ENCODE peak calls at places on chromosomes 3 and 15, in four cellular contexts. D is psoas muscle, S is tibial nerve, A is esophagus squamous epithelium. P is an unnamed sample.

GRCh38 chr3:59818033-59818936 is 768.5 kb upstream of the CFAP20DC start:
- DNase-seq in D (peak; percentile 83), S (peak; percentile 86), A (no peak), P (peak; percentile 54)

GRCh38 chr15:80308002-80308401 is 56.0 kb upstream of the CTXND1 start:
- DNase-seq in D (no peak), S (no peak), A (no peak), P (no peak)

GRCh38 chr15:29888651-29889050 is 66.4 kb upstream of the TJP1 start:
- DNase-seq in D (no peak), S (no peak), A (no peak), P (no peak)

GRCh38 chr15:70343961-70344360 is 246.2 kb upstream of the TLE3 start:
- DNase-seq in D (no peak), S (no peak), A (no peak), P (peak; percentile 11)

GRCh38 chr3:113278599-113278955 is 67.2 kb downstream of the BOC start:
- DNase-seq in D (no peak), S (no peak), A (no peak), P (no peak)

GRCh38 chr3:12004741-12005513 is 739 bp downstream of the SYN2 start:
- DNase-seq in D (no peak), S (no peak), A (no peak), P (no peak)

GRCh38 chr3:113132571-113132996 is 78.8 kb upstream of the BOC start:
- DNase-seq in D (no peak), S (no peak), A (no peak), P (no peak)

GRCh38 chr3:172213765-172214358 is 174.5 kb downstream of the FNDC3B start:
- DNase-seq in D (no peak), S (no peak), A (no peak), P (no peak)

GRCh38 chr3:189393598-189393997 is 221.8 kb downstream of the TPRG1 start:
- DNase-seq in D (no peak), S (no peak), A (no peak), P (no peak)

GRCh38 chr3:168116279-168116678 is 20.6 kb upstream of the GOLIM4 start:
- DNase-seq in D (peak; percentile 38), S (no peak), A (no peak), P (peak; percentile 80)

GRCh38 chr3:32510075-32510724 is 7.5 kb upstream of the CMTM6 start:
- DNase-seq in D (peak; percentile 41), S (peak; percentile 30), A (peak; percentile 3), P (peak; percentile 64)

GRCh38 chr3:4426782-4427344 is 40.2 kb downstream of the SUMF1 start:
- DNase-seq in D (no peak), S (no peak), A (no peak), P (no peak)

GRCh38 chr3:19272296-19272695 is 124.0 kb downstream of the KCNH8 start:
- DNase-seq in D (no peak), S (no peak), A (no peak), P (no peak)

GRCh38 chr3:11118181-11118682 is 36.1 kb upstream of the HRH1 start:
- DNase-seq in D (no peak), S (no peak), A (no peak), P (no peak)

GRCh38 chr3:8482960-8483665 is 18.5 kb upstream of the LMCD1 start:
- DNase-seq in D (peak; percentile 73), S (peak; percentile 44), A (no peak), P (peak; percentile 67)

GRCh38 chr3:43366466-43366865 is 80.1 kb downstream of the SNRK start:
- DNase-seq in D (no peak), S (no peak), A (no peak), P (no peak)

GRCh38 chr3:178103140-178103539 is 433.1 kb upstream of the KCNMB2 start:
- DNase-seq in D (no peak), S (no peak), A (no peak), P (no peak)

GRCh38 chr3:141840737-141841544 is 35.5 kb upstream of the ATP1B3 start:
- DNase-seq in D (no peak), S (no peak), A (no peak), P (no peak)

GRCh38 chr3:51099794-51100542 is 285.1 kb upstream of the MANF start:
- DNase-seq in D (no peak), S (no peak), A (no peak), P (peak; percentile 45)

GRCh38 chr15:36796161-36796560 is 216.7 kb downstream of the CDIN1 start:
- DNase-seq in D (no peak), S (no peak), A (no peak), P (no peak)

GRCh38 chr3:155102329-155102728 is 22.2 kb downstream of the MME start:
- DNase-seq in D (no peak), S (no peak), A (no peak), P (no peak)

GRCh38 chr3:193605876-193606275 is 12.9 kb downstream of the OPA1 start:
- DNase-seq in D (no peak), S (no peak), A (no peak), P (peak; percentile 59)

GRCh38 chr3:176816937-176817336 is 380.3 kb downstream of the TBL1XR1 start:
- DNase-seq in D (no peak), S (no peak), A (no peak), P (no peak)

GRCh38 chr3:34174740-34175139 is 376.3 kb downstream of the PDCD6IP start:
- DNase-seq in D (no peak), S (no peak), A (no peak), P (no peak)

DNA sequence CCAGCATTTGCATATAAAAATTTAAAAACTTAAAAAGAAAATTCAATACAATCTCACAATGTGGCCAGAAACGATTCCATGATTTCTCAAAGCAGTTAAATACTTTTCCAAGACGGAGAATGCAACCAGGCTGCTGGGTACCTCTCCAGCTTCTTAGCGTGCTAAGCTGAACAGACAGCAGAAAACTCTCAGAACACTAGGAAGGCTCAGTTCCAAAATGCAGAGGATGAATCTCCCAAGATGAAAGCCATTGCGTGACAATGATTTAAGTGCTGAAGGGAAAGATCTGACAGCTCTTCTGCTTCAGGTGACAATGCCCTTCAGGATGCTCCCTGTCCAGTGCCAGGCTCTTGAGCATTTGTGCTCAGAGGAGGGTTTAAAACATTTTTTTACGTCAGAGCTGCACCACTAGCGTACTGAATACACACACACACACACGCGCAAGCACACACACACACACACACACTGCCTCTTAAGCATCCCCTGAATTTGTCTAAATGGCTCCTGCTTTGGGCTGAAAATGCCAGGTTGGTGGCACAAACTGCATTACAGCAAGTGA is 26.3 kb downstream of the ARHGEF3 start:
- DNase-seq in D (no peak), S (no peak), A (no peak), P (no peak)
- H3K27ac ChIP-seq in D (no peak overlapping the region), S (no peak overlapping the region), A (no peak overlapping the region), P (peak overlapping the region; percentile 40)

GRCh38 chr3:125322166-125322565 is 53.0 kb downstream of the ZNF148 start:
- DNase-seq in D (no peak), S (no peak), A (no peak), P (no peak)
- H3K27ac ChIP-seq in D (peak overlapping the region; percentile 53), S (no peak overlapping the region), A (no peak overlapping the region), P (no peak overlapping the region)

DNA sequence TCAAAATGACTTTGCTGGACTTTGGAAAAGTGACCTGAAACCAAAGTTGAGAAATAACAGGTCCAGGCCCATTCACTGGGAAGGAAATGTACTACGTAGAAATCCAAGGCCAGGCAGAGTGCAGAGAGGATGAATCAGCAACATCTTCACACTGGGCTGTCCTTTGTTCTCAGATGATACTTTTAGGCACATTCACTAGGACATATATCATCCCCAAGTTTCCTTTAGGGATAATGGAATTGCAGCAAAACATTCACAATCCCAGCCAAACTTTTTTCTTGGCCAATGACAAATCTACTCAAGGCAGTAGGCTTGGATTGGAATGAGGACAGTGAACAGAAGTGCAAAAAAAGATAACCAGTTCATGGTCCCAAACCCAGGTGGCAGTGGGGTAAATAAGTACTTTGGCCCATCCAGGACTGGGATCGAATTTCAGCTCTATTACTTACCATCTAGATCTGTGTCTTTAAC is 75.1 kb downstream of the CLDN11 start:
- DNase-seq in D (no peak), S (no peak), A (no peak), P (no peak)
- H3K27ac ChIP-seq in D (no peak overlapping the region), S (no peak overlapping the region), A (no peak overlapping the region), P (no peak overlapping the region)

DNA sequence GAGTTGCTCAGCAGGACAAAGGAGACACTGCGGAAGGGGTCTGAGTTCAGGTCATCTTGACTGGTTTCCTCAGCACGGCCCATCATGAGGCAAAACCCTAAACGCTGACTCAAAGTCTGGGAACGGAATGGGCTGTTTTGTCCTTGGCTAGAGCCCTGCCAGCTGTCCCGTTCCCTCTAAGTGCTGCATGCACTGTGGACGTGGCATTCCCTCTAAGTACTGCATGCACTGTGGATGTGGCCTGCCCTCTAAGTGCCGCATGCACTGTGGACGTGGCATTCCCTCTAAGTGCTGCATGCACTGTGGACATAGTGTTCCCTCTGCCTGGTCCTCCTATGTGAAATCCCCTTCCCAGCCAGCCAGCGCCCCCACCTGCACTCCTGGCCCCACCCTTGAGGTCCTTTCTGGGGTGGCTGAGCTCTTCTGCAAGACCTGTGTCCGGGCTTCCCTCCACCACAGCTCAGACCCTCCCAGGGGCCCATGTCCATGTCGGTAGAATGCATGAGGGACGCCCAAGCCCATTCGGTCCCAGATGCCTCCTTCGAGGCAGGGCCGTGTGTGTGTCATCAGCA is 36.7 kb downstream of the TM2D3 start:
- DNase-seq in D (peak; percentile 64), S (no peak), A (no peak), P (no peak)
- H3K27ac ChIP-seq in D (peak overlapping the region; percentile 67), S (no peak overlapping the region), A (no peak overlapping the region), P (no peak overlapping the region)

DNA sequence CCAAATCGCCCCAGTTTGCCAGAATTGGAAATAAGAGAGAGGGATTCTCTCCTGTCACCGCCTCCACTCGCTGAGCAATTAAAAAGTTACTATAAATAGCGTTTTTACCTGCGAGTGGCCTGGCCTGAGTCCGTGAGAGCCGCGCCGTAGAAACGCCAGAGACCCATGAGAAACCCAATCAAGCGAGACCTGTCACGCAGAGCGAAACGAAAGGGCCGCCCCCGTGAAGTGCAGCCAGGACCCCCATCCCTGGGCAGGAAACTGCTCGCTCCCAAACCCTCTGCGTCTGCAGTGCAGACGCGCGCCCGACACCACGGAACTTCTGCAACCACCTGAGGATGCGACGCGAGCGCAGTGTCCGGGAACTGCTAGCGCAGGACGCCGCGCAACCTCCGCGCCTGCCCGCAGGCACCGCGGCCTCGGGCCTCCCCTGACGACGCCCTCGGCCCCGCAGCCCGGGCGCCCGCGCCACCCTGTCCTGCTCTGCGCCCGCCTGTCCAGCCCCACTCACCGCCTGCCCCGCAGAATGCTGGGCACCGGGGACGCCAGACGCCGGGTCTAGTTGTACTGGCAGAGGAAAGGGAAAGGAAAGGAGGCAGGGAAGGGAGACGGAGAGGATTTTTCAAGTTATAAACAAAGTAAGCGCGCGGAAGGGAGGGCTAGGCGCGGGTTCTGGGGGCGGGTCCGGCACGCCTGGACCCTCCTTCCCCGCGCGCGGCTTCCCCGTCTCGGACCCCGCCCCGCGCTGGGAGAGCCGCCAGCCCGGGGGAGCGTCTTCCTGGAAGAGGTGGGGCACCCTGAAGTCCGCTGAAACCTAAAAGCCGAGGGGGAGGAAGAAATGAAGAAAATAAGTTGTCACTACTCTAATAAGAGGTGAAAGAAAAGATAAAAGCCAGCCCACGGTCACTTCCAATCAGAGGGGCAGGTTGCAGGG is at the start of gene PLSCR4:
- DNase-seq in D (peak; percentile 84), S (peak; percentile 65), A (peak; percentile 6), P (peak; percentile 74)
- H3K27ac ChIP-seq in D (peak within 1 kb of the TSS; percentile 76), S (peak within 1 kb of the TSS; percentile 94), A (peak within 1 kb of the TSS; percentile 86), P (peak within 1 kb of the TSS; percentile 99)

GRCh38 chr3:159830523-159831151 is 158.0 kb upstream of the IL12A start:
- DNase-seq in D (no peak), S (no peak), A (no peak), P (no peak)
- H3K27ac ChIP-seq in D (peak overlapping the region; percentile 78), S (no peak overlapping the region), A (peak overlapping the region; percentile 20), P (peak overlapping the region; percentile 77)

P was measured in lung.